ENCODE peak calls at places on chromosomes 16 and 17, in nine cellular contexts. A is left ventricle myocardium inferior; Z is transverse colon; F is IMR-90; H is heart right ventricle; R is tibial artery; T is CD4-positive, CD25-positive, alpha-beta regulatory T cell; O is uterus; S is mucosa of descending colon. K is an unnamed sample. For H3K9me3, the result is how much of the 10 kb centered on the place peaks cover.

GRCh38 chr17:76529643-76530488 is 7.6 kb downstream of the CYGB start:
- DNase-seq in Z (peak), H (peak), R (peak), A (peak), S (peak), F (peak), T (no peak), O (peak), K (no peak)

GRCh38 chr17:79325707-79326106 is 251.1 kb downstream of the ENGASE start:
- DNase-seq in H (no peak), T (no peak), S (peak), A (no peak), O (no peak), R (no peak), F (no peak), Z (no peak), K (no peak)

GRCh38 chr16:70430667-70431536 is 8.0 kb downstream of the ST3GAL2 start:
- DNase-seq in A (no peak), S (peak), R (no peak), H (no peak), F (peak), Z (peak), O (no peak), T (peak), K (peak)

GRCh38 chr17:17572010-17572785 is 19.3 kb downstream of the PEMT start:
- DNase-seq in S (no peak), F (no peak), O (no peak), Z (no peak), T (no peak), A (no peak), H (no peak), R (no peak), K (no peak)

GRCh38 chr17:46191332-46192210 is 1.7 kb downstream of the KANSL1 start:
- DNase-seq in O (no peak), Z (peak), R (peak), H (no peak), F (no peak), A (no peak), T (peak), S (peak), K (no peak)

GRCh38 chr17:18951941-18952842 is at the start of gene SLC5A10:
- DNase-seq in F (no peak), A (no peak), S (no peak), H (no peak), R (no peak), Z (no peak), T (no peak), O (no peak), K (no peak)

GRCh38 chr16:72796222-72796621 is 251.7 kb downstream of the ZFHX3 start:
- DNase-seq in F (no peak), H (no peak), Z (no peak), A (no peak), T (no peak), R (no peak), O (no peak), S (no peak), K (no peak)

GRCh38 chr17:82217530-82218204 is 5.0 kb upstream of the CCDC57 start:
- DNase-seq in T (no peak), F (peak), A (peak), H (peak), S (no peak), Z (peak), O (no peak), R (peak), K (no peak)

GRCh38 chr16:2459647-2460390 is at the start of gene TEDC2:
- DNase-seq in T (peak), H (peak), O (peak), A (peak), F (peak), S (peak), R (peak), Z (peak), K (peak)

DNA sequence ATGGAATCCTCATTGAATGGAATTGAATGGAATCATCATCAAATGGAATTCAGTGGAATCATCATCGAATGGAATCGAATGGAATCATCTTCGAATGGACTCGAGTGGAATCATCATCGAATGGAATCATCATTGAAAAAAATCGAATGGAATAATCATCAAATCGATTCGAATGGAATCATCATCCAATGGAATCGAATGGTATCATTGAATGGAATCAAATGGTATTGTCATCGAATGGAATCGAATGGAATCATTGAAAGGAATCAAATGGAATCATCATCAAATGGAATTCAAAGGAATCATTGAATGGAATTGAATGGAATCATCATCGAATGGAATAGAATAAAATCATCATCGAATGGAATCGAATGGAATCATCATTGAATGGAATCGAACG is 619.3 kb downstream of the TP53TG3F start:
- DNase-seq in S (no peak), T (no peak), A (no peak), H (no peak), Z (no peak), F (peak), O (no peak), R (no peak), K (no peak)
- H3K9me3 ChIP-seq in S (half or more), T (under half), A (half or more), H (half or more), Z (under half), F (under half), O (under half), R (under half), K (under half)

GRCh38 chr16:82563401-82563800 is 63.4 kb upstream of the CDH13 start:
- DNase-seq in T (no peak), S (no peak), F (no peak), R (no peak), O (no peak), H (no peak), A (no peak), Z (no peak), K (no peak)

GRCh38 chr16:82562183-82562677 is 64.5 kb upstream of the CDH13 start:
- DNase-seq in F (no peak), O (no peak), Z (no peak), R (no peak), T (no peak), H (no peak), S (no peak), A (no peak), K (no peak)

GRCh38 chr16:82567203-82567602 is 59.6 kb upstream of the CDH13 start:
- DNase-seq in T (no peak), A (no peak), Z (no peak), F (no peak), O (no peak), S (no peak), H (no peak), R (no peak), K (no peak)
- H3K9me3 ChIP-seq in T (under half), A (under half), Z (under half), F (under half), O (under half), S (under half), H (under half), R (under half), K (under half)

DNA sequence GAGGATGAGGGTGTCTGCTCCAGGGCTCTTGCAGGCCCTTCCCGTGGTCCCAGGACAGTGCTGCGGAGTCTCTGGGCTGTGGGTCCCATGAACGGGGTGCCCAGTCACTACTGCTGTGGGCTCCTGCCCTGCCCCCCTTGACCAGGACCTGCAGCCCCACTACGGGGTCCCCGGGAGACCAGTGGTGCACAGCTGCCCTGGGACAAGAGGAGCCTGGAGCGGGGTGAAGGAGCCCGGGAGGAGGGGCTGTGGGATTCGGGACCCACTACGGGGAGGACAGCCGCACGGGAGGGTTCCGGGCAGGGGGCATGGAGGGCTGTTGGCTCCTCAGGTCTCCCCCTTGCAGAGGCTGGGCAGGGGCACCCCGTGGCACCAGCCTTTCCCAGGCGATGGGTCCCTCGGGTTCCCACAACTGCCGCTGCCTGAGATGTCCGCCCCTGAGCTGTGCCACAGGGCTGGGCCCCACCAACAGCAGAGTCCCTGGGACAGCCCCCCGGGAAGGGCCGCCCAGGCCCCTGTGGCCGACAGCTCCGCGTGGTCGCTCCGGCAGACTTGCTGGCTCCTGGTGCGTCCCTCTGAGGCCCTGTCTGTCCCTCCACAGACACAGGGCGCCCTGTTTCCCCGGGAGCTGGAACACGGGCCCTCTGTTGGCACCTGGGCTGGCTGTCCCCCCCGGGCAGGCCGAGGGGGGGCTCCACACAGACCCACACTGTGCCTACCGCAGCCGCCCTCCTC is 52.1 kb upstream of the GNG13 start:
- DNase-seq in O (no peak), F (no peak), A (no peak), R (no peak), S (no peak), T (no peak), H (no peak), Z (no peak), K (no peak)
- H3K9me3 ChIP-seq in O (under half), F (under half), A (under half), R (under half), S (under half), T (under half), H (under half), Z (under half), K (under half)

GRCh38 chr16:78562650-78563049 is 463.2 kb downstream of the WWOX start:
- DNase-seq in H (no peak), S (no peak), Z (no peak), T (no peak), O (no peak), A (no peak), R (no peak), F (no peak), K (no peak)
- H3K9me3 ChIP-seq in H (under half), S (under half), Z (under half), T (under half), O (under half), A (under half), R (under half), F (under half), K (under half)

GRCh38 chr16:62548095-62548494 is 511.9 kb upstream of the CDH8 start:
- DNase-seq in A (no peak), T (no peak), R (no peak), Z (no peak), O (no peak), S (no peak), F (no peak), H (no peak), K (no peak)
- H3K9me3 ChIP-seq in A (under half), T (under half), R (under half), Z (under half), O (under half), S (under half), F (under half), H (under half), K (under half)

DNA sequence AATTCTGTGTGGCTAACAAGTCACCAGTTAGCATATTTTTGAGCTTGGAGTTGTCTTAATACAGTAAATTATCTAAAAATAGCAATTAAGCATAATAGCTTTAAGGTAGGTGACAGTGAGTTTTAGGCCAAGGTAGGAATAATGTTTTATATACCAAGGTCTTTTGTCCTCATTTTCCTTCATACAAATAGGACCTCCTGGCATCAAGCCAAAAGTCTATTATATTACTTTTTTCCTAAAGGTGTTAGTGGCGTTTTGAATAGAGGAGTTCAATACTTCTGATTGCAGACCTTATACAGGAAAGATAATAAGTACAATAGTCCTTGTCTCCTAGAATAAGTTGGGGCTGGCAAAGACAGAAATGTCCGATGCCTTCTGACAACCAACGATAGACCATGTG is 2277.7 kb downstream of the TP53TG3F start:
- DNase-seq in S (no peak), Z (no peak), O (no peak), R (no peak), H (no peak), T (no peak), F (no peak), A (no peak), K (no peak)
- H3K9me3 ChIP-seq in S (half or more), Z (under half), O (under half), R (under half), H (under half), T (half or more), F (under half), A (under half), K (under half)